ENCODE peak calls at places on chromosomes 5 and 9, in seven cellular contexts. One of them, this sample, is unnamed.

GRCh38 chr9:107282759-107283620 is at the start of gene RAD23B:
- DNase-seq in HCT116: peak; percentile 94
- DNase-seq in HepG2: peak; percentile 94
- DNase-seq in K562: peak; percentile 95
- DNase-seq in SK-N-SH: peak; percentile 98
- DNase-seq in GM12878: peak; percentile 88
- DNase-seq in H1: peak; percentile 95
- DNase-seq in this sample: peak; percentile 89

GRCh38 chr9:18393340-18394130 is 80.4 kb upstream of the ADAMTSL1 start:
- DNase-seq in HCT116: peak; percentile 69
- DNase-seq in HepG2: peak; percentile 1
- DNase-seq in K562: no peak
- DNase-seq in SK-N-SH: no peak
- DNase-seq in GM12878: no peak
- DNase-seq in H1: no peak
- DNase-seq in this sample: no peak

GRCh38 chr5:120207139-120207538 is 257.0 kb upstream of the PRR16 start:
- DNase-seq in HCT116: no peak
- DNase-seq in HepG2: no peak
- DNase-seq in K562: no peak
- DNase-seq in SK-N-SH: no peak
- DNase-seq in GM12878: no peak
- DNase-seq in H1: no peak
- DNase-seq in this sample: no peak

GRCh38 chr9:104831681-104832080 is 67.8 kb downstream of the NIPSNAP3B start:
- DNase-seq in HCT116: no peak
- DNase-seq in HepG2: no peak
- DNase-seq in K562: no peak
- DNase-seq in SK-N-SH: no peak
- DNase-seq in GM12878: no peak
- DNase-seq in H1: no peak
- DNase-seq in this sample: no peak

GRCh38 chr9:13386935-13387667 is 107.6 kb upstream of the MPDZ start:
- DNase-seq in HCT116: no peak
- DNase-seq in HepG2: no peak
- DNase-seq in K562: no peak
- DNase-seq in SK-N-SH: no peak
- DNase-seq in GM12878: no peak
- DNase-seq in H1: no peak
- DNase-seq in this sample: no peak

GRCh38 chr5:170287532-170287931 is 10.0 kb downstream of the LCP2 start:
- DNase-seq in HCT116: no peak
- DNase-seq in HepG2: no peak
- DNase-seq in K562: no peak
- DNase-seq in SK-N-SH: no peak
- DNase-seq in GM12878: no peak
- DNase-seq in H1: no peak
- DNase-seq in this sample: no peak

GRCh38 chr5:600551-601541 is 11.3 kb upstream of the CEP72 start:
- DNase-seq in HCT116: no peak
- DNase-seq in HepG2: no peak
- DNase-seq in K562: no peak
- DNase-seq in SK-N-SH: no peak
- DNase-seq in GM12878: no peak
- DNase-seq in H1: no peak
- DNase-seq in this sample: no peak

GRCh38 chr9:127921592-127922120 is 4.8 kb upstream of the ST6GALNAC4 start:
- DNase-seq in HCT116: no peak
- DNase-seq in HepG2: no peak
- DNase-seq in K562: peak; percentile 75
- DNase-seq in SK-N-SH: peak; percentile 94
- DNase-seq in GM12878: no peak
- DNase-seq in H1: no peak
- DNase-seq in this sample: peak; percentile 97

GRCh38 chr9:131888923-131889322 is 149.0 kb upstream of the RAPGEF1 start:
- DNase-seq in HCT116: no peak
- DNase-seq in HepG2: no peak
- DNase-seq in K562: no peak
- DNase-seq in SK-N-SH: no peak
- DNase-seq in GM12878: no peak
- DNase-seq in H1: no peak
- DNase-seq in this sample: no peak

GRCh38 chr5:96023518-96023917 is 61.9 kb upstream of the ELL2 start:
- DNase-seq in HCT116: no peak
- DNase-seq in HepG2: no peak
- DNase-seq in K562: no peak
- DNase-seq in SK-N-SH: no peak
- DNase-seq in GM12878: no peak
- DNase-seq in H1: no peak
- DNase-seq in this sample: no peak

GRCh38 chr5:58987193-58987592 is 404.3 kb downstream of the RAB3C start:
- DNase-seq in HCT116: no peak
- DNase-seq in HepG2: no peak
- DNase-seq in K562: no peak
- DNase-seq in SK-N-SH: no peak
- DNase-seq in GM12878: no peak
- DNase-seq in H1: no peak
- DNase-seq in this sample: no peak

GRCh38 chr5:173714551-173715428 is 98.3 kb upstream of the BOD1 start:
- DNase-seq in HCT116: no peak
- DNase-seq in HepG2: no peak
- DNase-seq in K562: peak; percentile 37
- DNase-seq in SK-N-SH: no peak
- DNase-seq in GM12878: no peak
- DNase-seq in H1: no peak
- DNase-seq in this sample: no peak

GRCh38 chr9:90613502-90613901 is 29.1 kb downstream of the DIRAS2 start:
- DNase-seq in HCT116: no peak
- DNase-seq in HepG2: no peak
- DNase-seq in K562: no peak
- DNase-seq in SK-N-SH: no peak
- DNase-seq in GM12878: no peak
- DNase-seq in H1: no peak
- DNase-seq in this sample: no peak

GRCh38 chr5:166073921-166074838 is 2217.3 kb upstream of the WWC1 start:
- DNase-seq in HCT116: no peak
- DNase-seq in HepG2: no peak
- DNase-seq in K562: no peak
- DNase-seq in SK-N-SH: no peak
- DNase-seq in GM12878: no peak
- DNase-seq in H1: peak; percentile 57
- DNase-seq in this sample: no peak

GRCh38 chr9:132585954-132586829 is 3.8 kb downstream of the BARHL1 start:
- DNase-seq in HCT116: no peak
- DNase-seq in HepG2: no peak
- DNase-seq in K562: no peak
- DNase-seq in SK-N-SH: peak; percentile 65
- DNase-seq in GM12878: no peak
- DNase-seq in H1: no peak
- DNase-seq in this sample: no peak

GRCh38 chr5:78607864-78608263 is 40.7 kb downstream of the LHFPL2 start:
- DNase-seq in HCT116: no peak
- DNase-seq in HepG2: no peak
- DNase-seq in K562: no peak
- DNase-seq in SK-N-SH: no peak
- DNase-seq in GM12878: no peak
- DNase-seq in H1: no peak
- DNase-seq in this sample: no peak

GRCh38 chr9:127384901-127385300 is 12.1 kb upstream of the SLC2A8 start:
- DNase-seq in HCT116: no peak
- DNase-seq in HepG2: no peak
- DNase-seq in K562: no peak
- DNase-seq in SK-N-SH: no peak
- DNase-seq in GM12878: no peak
- DNase-seq in H1: no peak
- DNase-seq in this sample: no peak

GRCh38 chr5:124704594-124705284 is 41.7 kb downstream of the ZNF608 start:
- DNase-seq in HCT116: no peak
- DNase-seq in HepG2: peak; percentile 23
- DNase-seq in K562: no peak
- DNase-seq in SK-N-SH: no peak
- DNase-seq in GM12878: peak; percentile 76
- DNase-seq in H1: no peak
- DNase-seq in this sample: no peak
- TF ChIP-seq JUND in HCT116: no peak
- TF ChIP-seq JUND in HepG2: no peak
- TF ChIP-seq JUND in K562: no peak
- TF ChIP-seq JUND in SK-N-SH: no peak
- TF ChIP-seq JUND in GM12878: no peak
- TF ChIP-seq JUND in H1: no peak
- TF ChIP-seq JUND in this sample: no peak

DNA sequence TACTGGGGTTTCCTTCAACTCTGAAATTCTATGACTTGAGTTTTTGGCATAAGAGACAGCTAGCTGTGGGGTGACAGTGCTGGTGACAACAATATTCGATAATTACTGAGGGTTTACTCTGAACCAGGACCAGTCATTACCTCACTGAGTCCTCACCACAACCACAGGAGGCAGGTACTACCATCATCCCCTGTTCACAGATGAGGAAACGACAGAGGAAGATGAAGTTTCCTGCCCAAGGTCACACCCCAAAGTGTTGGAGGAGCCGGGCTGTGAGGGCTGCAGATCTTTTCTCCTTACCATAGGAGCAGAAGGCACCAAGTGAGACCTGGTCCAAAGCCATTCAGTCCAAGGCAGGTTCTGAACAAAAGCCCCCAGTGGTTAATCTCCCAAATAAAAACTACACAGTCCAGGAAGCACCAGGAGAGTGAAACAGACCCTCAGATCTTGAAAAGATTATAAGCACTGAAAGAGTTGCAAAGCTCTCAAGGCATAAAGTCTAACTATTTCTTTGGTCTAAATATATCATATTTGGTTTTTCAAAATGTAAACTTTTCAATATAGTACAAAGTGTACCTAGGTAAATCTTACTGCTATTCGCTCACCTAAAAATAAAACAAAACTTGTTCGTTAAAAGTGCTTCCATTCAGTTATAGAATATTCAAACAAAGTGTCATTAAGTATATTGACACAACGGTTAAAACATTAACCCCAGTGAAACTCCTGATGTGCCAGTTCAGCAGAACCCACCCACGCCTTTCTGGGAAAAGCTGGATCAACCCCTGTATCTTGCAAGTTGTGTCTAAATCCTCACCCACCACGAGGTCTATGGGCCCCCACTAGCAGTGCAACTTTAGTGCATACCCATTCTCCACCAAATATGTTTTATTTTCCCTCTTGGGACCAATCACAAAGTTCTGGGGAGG is 82.6 kb upstream of the EQTN start:
- DNase-seq in HCT116: no peak
- DNase-seq in HepG2: peak; percentile 12
- DNase-seq in K562: no peak
- DNase-seq in SK-N-SH: no peak
- DNase-seq in GM12878: no peak
- DNase-seq in H1: no peak
- DNase-seq in this sample: no peak
- TF ChIP-seq JUND in HCT116: no peak
- TF ChIP-seq JUND in HepG2: no peak
- TF ChIP-seq JUND in K562: no peak
- TF ChIP-seq JUND in SK-N-SH: no peak
- TF ChIP-seq JUND in GM12878: no peak
- TF ChIP-seq JUND in H1: no peak
- TF ChIP-seq JUND in this sample: no peak

GRCh38 chr9:95125652-95126051 is 191.9 kb downstream of the FANCC start:
- DNase-seq in HCT116: no peak
- DNase-seq in HepG2: no peak
- DNase-seq in K562: no peak
- DNase-seq in SK-N-SH: no peak
- DNase-seq in GM12878: no peak
- DNase-seq in H1: no peak
- DNase-seq in this sample: no peak
- TF ChIP-seq JUND in HCT116: no peak
- TF ChIP-seq JUND in HepG2: no peak
- TF ChIP-seq JUND in K562: no peak
- TF ChIP-seq JUND in SK-N-SH: no peak
- TF ChIP-seq JUND in GM12878: no peak
- TF ChIP-seq JUND in H1: no peak
- TF ChIP-seq JUND in this sample: no peak

GRCh38 chr5:52964138-52964537 is 25.0 kb upstream of the ITGA2 start:
- DNase-seq in HCT116: no peak
- DNase-seq in HepG2: peak; percentile 34
- DNase-seq in K562: no peak
- DNase-seq in SK-N-SH: no peak
- DNase-seq in GM12878: no peak
- DNase-seq in H1: no peak
- DNase-seq in this sample: peak; percentile 38
- TF ChIP-seq JUND in HCT116: no peak
- TF ChIP-seq JUND in HepG2: no peak
- TF ChIP-seq JUND in K562: no peak
- TF ChIP-seq JUND in SK-N-SH: no peak
- TF ChIP-seq JUND in GM12878: no peak
- TF ChIP-seq JUND in H1: no peak
- TF ChIP-seq JUND in this sample: no peak

DNA sequence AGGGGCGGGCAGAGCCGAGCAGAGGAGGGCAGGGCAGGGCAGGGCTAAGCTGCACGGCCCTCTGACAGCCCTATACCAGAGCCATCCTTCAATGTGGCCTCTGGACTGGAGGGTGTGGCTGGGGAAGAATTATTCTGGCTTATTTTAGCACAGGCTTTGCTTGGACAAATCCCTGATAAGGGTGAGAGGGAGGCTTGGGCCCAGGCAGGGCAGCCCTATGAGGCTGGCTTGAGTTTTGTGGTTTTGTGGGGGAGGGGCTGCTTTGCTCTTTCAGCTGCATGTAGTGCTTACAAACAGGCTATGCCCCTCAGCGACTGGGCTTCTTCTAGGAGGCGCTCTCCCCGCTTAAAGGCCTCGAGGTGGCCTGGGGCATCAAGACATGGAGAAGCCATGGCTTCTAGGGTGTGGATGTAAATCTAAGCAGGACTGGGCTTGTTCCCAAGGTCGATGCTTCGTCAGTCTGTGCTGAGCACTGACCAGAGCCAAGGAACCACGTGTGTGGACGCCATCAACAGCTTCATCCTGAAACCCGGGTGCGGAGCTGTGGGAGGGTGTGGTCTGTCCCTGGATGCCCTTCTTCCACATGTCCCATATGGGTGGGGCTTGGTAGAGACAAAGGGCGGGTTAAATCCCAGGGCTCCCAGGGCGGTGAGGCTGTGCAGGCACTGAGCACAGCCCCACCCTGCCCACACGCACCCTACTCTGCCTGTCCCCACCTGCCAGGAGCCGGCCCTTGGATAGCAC is 45.7 kb upstream of the IPPK start:
- DNase-seq in HCT116: no peak
- DNase-seq in HepG2: no peak
- DNase-seq in K562: peak; percentile 52
- DNase-seq in SK-N-SH: no peak
- DNase-seq in GM12878: no peak
- DNase-seq in H1: no peak
- DNase-seq in this sample: no peak
- TF ChIP-seq JUND in HCT116: no peak
- TF ChIP-seq JUND in HepG2: no peak
- TF ChIP-seq JUND in K562: no peak
- TF ChIP-seq JUND in SK-N-SH: no peak
- TF ChIP-seq JUND in GM12878: no peak
- TF ChIP-seq JUND in H1: no peak
- TF ChIP-seq JUND in this sample: no peak

GRCh38 chr5:112179290-112179689 is 239.8 kb downstream of the EPB41L4A start:
- DNase-seq in HCT116: no peak
- DNase-seq in HepG2: no peak
- DNase-seq in K562: no peak
- DNase-seq in SK-N-SH: no peak
- DNase-seq in GM12878: no peak
- DNase-seq in H1: no peak
- DNase-seq in this sample: no peak

GRCh38 chr5:112174959-112175594 is 244.0 kb downstream of the EPB41L4A start:
- DNase-seq in HCT116: peak; percentile 61
- DNase-seq in HepG2: peak; percentile 18
- DNase-seq in K562: peak; percentile 68
- DNase-seq in SK-N-SH: peak; percentile 67
- DNase-seq in GM12878: no peak
- DNase-seq in H1: no peak
- DNase-seq in this sample: peak; percentile 19
- TF ChIP-seq JUND in HCT116: no peak
- TF ChIP-seq JUND in HepG2: no peak
- TF ChIP-seq JUND in K562: no peak
- TF ChIP-seq JUND in SK-N-SH: no peak
- TF ChIP-seq JUND in GM12878: no peak
- TF ChIP-seq JUND in H1: no peak
- TF ChIP-seq JUND in this sample: no peak